ENCODE peak calls at places on chromosomes 11 and 22, in four cellular contexts. One of them, this sample, is unnamed.

GRCh38 chr22:49037701-49038245 is 789.9 kb downstream of the BRD1 start:
- DNase-seq in AG10803: no peak
- DNase-seq in CD4-positive, alpha-beta T cell: no peak
- DNase-seq in pancreas: peak
- DNase-seq in this sample: no peak

GRCh38 chr11:115605397-115606222 is 101.4 kb upstream of the CADM1 start:
- DNase-seq in AG10803: no peak
- DNase-seq in CD4-positive, alpha-beta T cell: no peak
- DNase-seq in pancreas: no peak
- DNase-seq in this sample: no peak

GRCh38 chr22:48779211-48779643 is 1048.4 kb downstream of the BRD1 start:
- DNase-seq in AG10803: no peak
- DNase-seq in CD4-positive, alpha-beta T cell: no peak
- DNase-seq in pancreas: no peak
- DNase-seq in this sample: peak

GRCh38 chr11:2380807-2381350 is 3.8 kb downstream of the CD81 start:
- DNase-seq in AG10803: no peak
- DNase-seq in CD4-positive, alpha-beta T cell: no peak
- DNase-seq in pancreas: no peak
- DNase-seq in this sample: no peak

GRCh38 chr11:59172345-59173079 is 580 bp downstream of the DTX4 start:
- DNase-seq in AG10803: no peak
- DNase-seq in CD4-positive, alpha-beta T cell: no peak
- DNase-seq in pancreas: peak
- DNase-seq in this sample: no peak

GRCh38 chr22:32701021-32701420 is 100.5 kb upstream of the TIMP3 start:
- DNase-seq in AG10803: peak
- DNase-seq in CD4-positive, alpha-beta T cell: no peak
- DNase-seq in pancreas: no peak
- DNase-seq in this sample: no peak

GRCh38 chr11:47271961-47272661 is 2.2 kb downstream of the MADD start:
- DNase-seq in AG10803: no peak
- DNase-seq in CD4-positive, alpha-beta T cell: no peak
- DNase-seq in pancreas: no peak
- DNase-seq in this sample: no peak

GRCh38 chr11:116231540-116231939 is 541.2 kb downstream of the BUD13 start:
- DNase-seq in AG10803: no peak
- DNase-seq in CD4-positive, alpha-beta T cell: no peak
- DNase-seq in pancreas: no peak
- DNase-seq in this sample: no peak

GRCh38 chr11:47861762-47862161 is 13.6 kb upstream of the NUP160 start:
- DNase-seq in AG10803: peak
- DNase-seq in CD4-positive, alpha-beta T cell: no peak
- DNase-seq in pancreas: no peak
- DNase-seq in this sample: no peak

GRCh38 chr11:69044111-69045013 is 4.4 kb upstream of the TPCN2 start:
- DNase-seq in AG10803: peak
- DNase-seq in CD4-positive, alpha-beta T cell: no peak
- DNase-seq in pancreas: peak
- DNase-seq in this sample: no peak

GRCh38 chr22:45302047-45302446 is 7.7 kb upstream of the FAM118A start:
- DNase-seq in AG10803: peak
- DNase-seq in CD4-positive, alpha-beta T cell: no peak
- DNase-seq in pancreas: no peak
- DNase-seq in this sample: no peak

GRCh38 chr11:44007746-44008501 is 39.9 kb upstream of the ACCSL start:
- DNase-seq in AG10803: peak
- DNase-seq in CD4-positive, alpha-beta T cell: no peak
- DNase-seq in pancreas: no peak
- DNase-seq in this sample: no peak

GRCh38 chr22:48376936-48377335 is 1450.7 kb downstream of the BRD1 start:
- DNase-seq in AG10803: no peak
- DNase-seq in CD4-positive, alpha-beta T cell: no peak
- DNase-seq in pancreas: peak
- DNase-seq in this sample: no peak

GRCh38 chr11:60887531-60887930 is 18.9 kb downstream of the PRPF19 start:
- DNase-seq in AG10803: peak
- DNase-seq in CD4-positive, alpha-beta T cell: peak
- DNase-seq in pancreas: no peak
- DNase-seq in this sample: peak

GRCh38 chr22:37340331-37341262 is 58.3 kb downstream of the CYTH4 start:
- DNase-seq in AG10803: no peak
- DNase-seq in CD4-positive, alpha-beta T cell: no peak
- DNase-seq in pancreas: no peak
- DNase-seq in this sample: no peak

GRCh38 chr11:34259087-34259486 is 98.7 kb downstream of the ABTB2 start:
- DNase-seq in AG10803: peak
- DNase-seq in CD4-positive, alpha-beta T cell: no peak
- DNase-seq in pancreas: no peak
- DNase-seq in this sample: no peak

GRCh38 chr11:70476669-70477068 is 78.3 kb downstream of the CTTN start:
- DNase-seq in AG10803: no peak
- DNase-seq in CD4-positive, alpha-beta T cell: no peak
- DNase-seq in pancreas: no peak
- DNase-seq in this sample: no peak

GRCh38 chr11:132125855-132126841 is 755.7 kb downstream of the NTM start:
- DNase-seq in AG10803: peak
- DNase-seq in CD4-positive, alpha-beta T cell: no peak
- DNase-seq in pancreas: no peak
- DNase-seq in this sample: no peak

GRCh38 chr11:107824668-107825369 is 33.8 kb downstream of the SLC35F2 start:
- DNase-seq in AG10803: no peak
- DNase-seq in CD4-positive, alpha-beta T cell: no peak
- DNase-seq in pancreas: no peak
- DNase-seq in this sample: no peak

This sample was measured in activated T-helper 2 cell treated with anti-CD3 and anti-CD28 coated beads, Interferon-gamma antibody, Interleukin-2, Interleukin-4, amounts not matched to agents 10 μg/mL and 5 μg/mL and 100 μg/mL, durations not matched to agents 14 hours and 24 hours and 36 hours.